ENCODE peak calls at places on chromosomes 1 and 21, in ten cellular contexts. U is cardiac muscle cell, S is GM23248, G is prostate gland, N is mesendoderm, W is pancreas, B is PC-9, M is GM23338, I is transverse colon, P is heart right ventricle. F is an unnamed sample. For H3K27me3 and H3K4me1, the result is how much of the 10 kb centered on the place peaks cover.

GRCh38 chr1:39951951-39952350 is 3.0 kb upstream of the MFSD2A start:
- DNase-seq in U (no peak), S (no peak), G (no peak), N (no peak), W (no peak), B (no peak), M (no peak), I (no peak), P (no peak), F (no peak)

GRCh38 chr1:54876814-54877213 is 10.2 kb downstream of the DHCR24 start:
- DNase-seq in U (no peak), S (no peak), G (no peak), N (peak), W (no peak), B (no peak), M (peak), I (no peak), P (no peak), F (no peak)

GRCh38 chr1:114668784-114669561 is 876 bp downstream of the DENND2C start:
- DNase-seq in U (peak), S (peak), G (no peak), N (peak), W (no peak), B (peak), M (peak), I (no peak), P (no peak), F (no peak)

GRCh38 chr1:1929639-1930545 is 10.8 kb upstream of the TMEM52 start:
- DNase-seq in U (no peak), S (no peak), G (no peak), N (no peak), W (peak), B (no peak), M (no peak), I (peak), P (no peak), F (no peak)

GRCh38 chr1:6014130-6014999 is 22.1 kb upstream of the NPHP4 start:
- DNase-seq in U (no peak), S (no peak), G (no peak), N (no peak), W (no peak), B (no peak), M (no peak), I (no peak), P (peak), F (no peak)

GRCh38 chr1:114367810-114368209 is 143.2 kb downstream of the TRIM33 start:
- DNase-seq in U (no peak), S (no peak), G (no peak), N (no peak), W (no peak), B (no peak), M (no peak), I (no peak), P (no peak), F (no peak)

GRCh38 chr1:29424266-29424665 is 187.9 kb downstream of the PTPRU start:
- DNase-seq in U (no peak), S (no peak), G (no peak), N (no peak), W (no peak), B (no peak), M (no peak), I (no peak), P (no peak), F (no peak)

GRCh38 chr1:223444411-223444810 is 51.2 kb downstream of the CCDC185 start:
- DNase-seq in U (no peak), S (no peak), G (no peak), N (no peak), W (no peak), B (no peak), M (no peak), I (no peak), P (no peak), F (no peak)

GRCh38 chr21:44399151-44399954 is 45.9 kb downstream of the TRPM2 start:
- DNase-seq in U (no peak), S (no peak), G (no peak), N (no peak), W (no peak), B (no peak), M (no peak), I (no peak), P (no peak), F (no peak)

GRCh38 chr1:78699813-78700212 is 50.2 kb downstream of the IFI44 start:
- DNase-seq in U (no peak), S (no peak), G (no peak), N (no peak), W (no peak), B (no peak), M (no peak), I (no peak), P (no peak), F (no peak)

GRCh38 chr1:35120458-35121133 is 41.4 kb downstream of the ZMYM1 start:
- DNase-seq in U (peak), S (peak), G (no peak), N (no peak), W (no peak), B (no peak), M (peak), I (peak), P (peak), F (no peak)

GRCh38 chr1:160168609-160169369 is 17.4 kb downstream of the ATP1A4 start:
- DNase-seq in U (no peak), S (peak), G (no peak), N (peak), W (no peak), B (no peak), M (peak), I (no peak), P (no peak), F (no peak)

GRCh38 chr1:151058682-151059341 is 610 bp downstream of the CDC42SE1 start:
- DNase-seq in U (peak), S (peak), G (peak), N (peak), W (peak), B (peak), M (peak), I (peak), P (no peak), F (no peak)

DNA sequence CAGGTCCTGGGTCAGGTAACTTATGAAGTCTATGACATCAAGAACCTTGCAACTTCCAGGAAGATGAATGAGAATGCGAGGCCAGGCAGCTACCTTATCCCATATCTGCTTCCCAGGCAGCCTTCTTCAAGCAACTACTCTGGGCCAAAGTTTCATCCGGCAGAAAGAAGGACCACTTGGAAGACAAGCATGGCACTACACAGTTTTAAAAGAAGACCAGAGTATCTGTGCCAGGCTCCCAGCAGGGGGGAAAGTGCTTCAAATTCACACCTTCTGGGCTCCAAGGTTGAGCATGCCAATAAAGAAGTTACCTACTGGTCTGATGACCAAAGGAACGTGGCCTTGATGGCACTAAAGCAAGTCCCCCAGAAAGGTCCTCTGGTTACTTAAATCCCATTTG is 73.4 kb downstream of the CD46 start:
- DNase-seq in U (no peak), S (no peak), G (no peak), N (no peak), W (no peak), B (no peak), M (no peak), I (no peak), P (no peak), F (no peak)
- H3K4me3 ChIP-seq in U (no peak), S (no peak), G (no peak), N (no peak), W (no peak), B (no peak), M (no peak), I (no peak), P (peak), F (no peak)

GRCh38 chr1:30749691-30750583 is 7.6 kb downstream of the LAPTM5 start:
- DNase-seq in U (no peak), S (no peak), G (no peak), N (no peak), W (no peak), B (no peak), M (no peak), I (peak), P (no peak), F (no peak)

GRCh38 chr1:30747028-30748008 is 10.3 kb downstream of the LAPTM5 start:
- DNase-seq in U (no peak), S (no peak), G (no peak), N (no peak), W (no peak), B (no peak), M (no peak), I (no peak), P (no peak), F (no peak)

GRCh38 chr1:30746212-30747027 is 11.2 kb downstream of the LAPTM5 start:
- DNase-seq in U (no peak), S (no peak), G (no peak), N (no peak), W (no peak), B (no peak), M (no peak), I (no peak), P (no peak), F (no peak)

GRCh38 chr1:30748699-30749401 is 8.7 kb downstream of the LAPTM5 start:
- DNase-seq in U (peak), S (no peak), G (no peak), N (no peak), W (no peak), B (no peak), M (no peak), I (no peak), P (no peak), F (no peak)

GRCh38 chr1:30748098-30748698 is 9.4 kb downstream of the LAPTM5 start:
- DNase-seq in U (peak), S (no peak), G (peak), N (no peak), W (no peak), B (no peak), M (no peak), I (no peak), P (no peak), F (no peak)
- H3K27me3 ChIP-seq in U (under half), S (under half), G (under half), N (under half), W (under half), B (under half), M (under half), I (under half), P (under half), F (under half)

DNA sequence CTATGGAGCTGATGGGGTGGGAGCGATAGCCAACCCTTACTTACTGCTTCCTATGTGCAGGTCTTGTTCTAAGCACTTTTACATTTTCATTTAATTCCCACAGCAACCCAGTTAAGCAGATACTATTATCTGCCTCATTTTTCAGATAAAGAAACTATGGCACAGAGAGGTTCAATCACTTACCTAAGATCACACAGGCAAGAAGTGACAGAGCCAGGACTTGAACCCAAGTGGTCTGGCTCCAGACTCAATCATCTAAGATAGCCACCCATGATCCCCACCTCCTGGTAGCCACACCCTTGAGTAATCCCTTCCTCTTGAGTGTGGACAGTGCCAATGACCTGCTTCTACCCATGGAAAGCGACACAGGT is 23.2 kb upstream of the IFNAR1 start:
- DNase-seq in U (no peak), S (no peak), G (no peak), N (no peak), W (no peak), B (no peak), M (no peak), I (no peak), P (no peak), F (no peak)
- H3K4me1 ChIP-seq in U (under half), S (under half), G (under half), N (under half), W (under half), B (under half), M (under half), I (under half), P (under half), F (under half)

GRCh38 chr21:33071878-33072306 is 2.0 kb downstream of the OLIG1 start:
- DNase-seq in U (peak), S (peak), G (no peak), N (peak), W (no peak), B (no peak), M (peak), I (no peak), P (no peak), F (no peak)
- H3K4me3 ChIP-seq in U (peak), S (peak), G (peak), N (no peak), W (no peak), B (no peak), M (peak), I (no peak), P (peak), F (no peak)

DNA sequence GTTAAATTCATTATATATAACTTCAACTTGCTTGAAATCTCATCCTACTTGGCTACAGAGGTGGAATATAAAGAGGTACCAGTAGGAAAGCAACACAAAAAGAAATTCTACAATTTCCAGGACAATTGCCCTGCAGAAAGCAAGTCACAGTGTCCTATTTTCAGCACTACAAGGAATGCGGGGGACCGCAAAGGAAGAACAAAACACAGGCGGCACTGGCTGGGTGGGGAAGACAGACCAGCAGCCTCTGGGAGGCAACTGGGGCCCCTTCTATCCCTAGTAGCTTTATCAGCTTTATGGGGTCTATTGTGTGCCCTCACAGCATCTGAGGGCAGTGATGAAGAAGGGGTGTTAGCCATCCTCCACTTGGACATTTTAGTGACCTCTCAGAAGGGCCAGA is 30.5 kb downstream of the SLC9A1 start:
- DNase-seq in U (no peak), S (no peak), G (no peak), N (no peak), W (no peak), B (no peak), M (no peak), I (no peak), P (no peak), F (no peak)
- H3K27me3 ChIP-seq in U (under half), S (under half), G (under half), N (under half), W (under half), B (under half), M (under half), I (under half), P (under half), F (under half)

GRCh38 chr1:172909606-172910326 is 141.0 kb downstream of the TNFSF18 start:
- DNase-seq in U (peak), S (peak), G (no peak), N (peak), W (no peak), B (no peak), M (no peak), I (no peak), P (no peak), F (no peak)

GRCh38 chr1:172907834-172908326 is 142.9 kb downstream of the TNFSF18 start:
- DNase-seq in U (no peak), S (no peak), G (no peak), N (no peak), W (no peak), B (no peak), M (no peak), I (no peak), P (no peak), F (no peak)

GRCh38 chr1:172903581-172904220 is 147.0 kb downstream of the TNFSF18 start:
- DNase-seq in U (no peak), S (peak), G (no peak), N (no peak), W (no peak), B (peak), M (no peak), I (no peak), P (no peak), F (no peak)

GRCh38 chr1:172905452-172905851 is 145.3 kb downstream of the TNFSF18 start:
- DNase-seq in U (no peak), S (peak), G (no peak), N (no peak), W (no peak), B (no peak), M (no peak), I (no peak), P (no peak), F (no peak)

DNA sequence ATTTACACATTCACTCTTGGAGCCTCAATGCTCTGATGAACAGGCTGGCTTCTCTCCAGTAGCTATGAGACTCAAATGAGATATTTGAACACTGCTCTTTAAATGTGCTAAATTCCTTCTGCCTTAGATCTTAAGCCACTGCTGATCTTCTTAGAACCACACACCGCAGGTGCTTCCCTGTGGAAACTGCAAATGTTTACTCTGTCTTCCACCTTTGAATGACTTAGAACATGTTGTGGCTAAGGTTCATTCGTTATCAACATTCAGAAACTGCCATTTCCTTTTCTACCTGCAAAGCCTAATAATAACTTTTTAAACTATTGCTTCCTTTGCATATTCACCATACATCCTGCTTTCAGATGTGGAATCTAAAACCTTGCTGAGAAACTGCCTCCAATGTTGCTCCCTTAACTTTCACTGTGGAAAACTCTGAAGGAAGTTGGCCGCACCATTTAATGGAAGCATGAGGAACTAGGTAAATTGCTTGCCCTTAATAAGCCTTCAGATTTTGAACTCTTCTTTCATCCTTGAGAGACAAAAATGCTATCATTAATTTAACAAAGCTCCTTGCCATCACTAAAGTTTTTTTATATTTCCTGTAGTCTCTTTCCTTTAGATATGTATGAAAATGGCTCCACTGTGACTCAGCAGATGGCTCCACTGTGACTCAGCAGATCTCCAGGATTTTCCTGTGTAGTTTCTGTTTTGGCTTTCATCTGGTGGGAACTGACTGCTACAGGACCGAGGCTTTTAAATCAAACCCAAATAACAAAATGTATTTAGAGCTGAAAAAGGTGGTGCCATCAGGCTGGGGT is 143.8 kb downstream of the TNFSF18 start:
- DNase-seq in U (peak), S (peak), G (no peak), N (peak), W (no peak), B (no peak), M (no peak), I (no peak), P (no peak), F (no peak)
- H3K4me1 ChIP-seq in U (under half), S (half or more), G (under half), N (under half), W (under half), B (under half), M (under half), I (under half), P (under half), F (under half)

F was measured in iPS DF 6.9.